ENCODE peak calls at places on chromosomes 3 and 15, in four cellular contexts. R, E, K and V are unnamed samples.

GRCh38 chr3:135226057-135226456 is 431.0 kb downstream of the EPHB1 start:
- DNase-seq in K (no peak), E (no peak), R (no peak), V (no peak)

GRCh38 chr15:65263313-65263712 is 23.4 kb downstream of the PARP16 start:
- DNase-seq in E (no peak), R (no peak), K (peak; percentile 52), V (no peak)

GRCh38 chr3:197466586-197467399 is 89.0 kb downstream of the BDH1 start:
- DNase-seq in K (peak; percentile 72), R (no peak), E (no peak), V (no peak)

GRCh38 chr15:42038401-42038800 is 17.6 kb upstream of the PLA2G4E start:
- DNase-seq in K (no peak), E (no peak), R (no peak), V (no peak)

GRCh38 chr3:99896482-99896881 is 78.8 kb downstream of the CMSS1 start:
- DNase-seq in K (no peak), R (no peak), E (no peak), V (no peak)

GRCh38 chr3:177703788-177704187 is 506.5 kb upstream of the TBL1XR1 start:
- DNase-seq in E (no peak), R (no peak), K (peak; percentile 53), V (no peak)

GRCh38 chr15:99409097-99409473 is 156.7 kb upstream of the MEF2A start:
- DNase-seq in R (peak; percentile 80), E (no peak), K (peak; percentile 60), V (no peak)

GRCh38 chr15:61141497-61142125 is 87.5 kb downstream of the RORA start:
- DNase-seq in R (no peak), K (no peak), E (no peak), V (no peak)

GRCh38 chr15:25931846-25932245 is 68.7 kb upstream of the ATP10A start:
- DNase-seq in E (no peak), R (no peak), K (peak; percentile 20), V (no peak)

GRCh38 chr3:58193682-58194407 is 16.9 kb downstream of the DNASE1L3 start:
- DNase-seq in E (no peak), K (no peak), R (no peak), V (no peak)

GRCh38 chr3:58308728-58309127 is 2.4 kb downstream of the HTD2 start:
- DNase-seq in E (no peak), R (peak; percentile 68), K (peak; percentile 12), V (no peak)

GRCh38 chr3:72265250-72265649 is 480.3 kb upstream of the PROK2 start:
- DNase-seq in E (no peak), K (no peak), R (no peak), V (no peak)
- TF ChIP-seq CTCF in E (no peak), K (peak; percentile 26), R (no peak), V (no peak)

DNA sequence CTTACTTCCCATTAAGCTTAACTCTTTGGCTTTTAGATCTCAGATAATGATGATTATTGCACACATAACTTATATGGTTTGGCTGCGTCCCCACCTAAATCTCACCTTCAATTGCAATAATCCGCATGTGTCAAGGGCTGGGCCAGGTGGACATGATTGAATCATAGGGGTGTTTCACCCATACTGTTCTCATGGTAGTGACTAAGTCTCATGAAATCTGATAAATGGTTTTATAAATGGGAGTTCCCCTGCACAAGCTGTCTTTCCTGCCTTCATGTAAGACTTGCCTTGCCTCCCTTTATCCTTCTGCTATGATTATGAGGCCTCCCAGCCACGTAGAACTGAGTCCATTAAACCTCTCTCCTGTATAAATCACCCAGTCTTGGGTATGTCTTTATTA is 654.0 kb downstream of the ROBO1 start:
- DNase-seq in E (no peak), R (no peak), K (peak; percentile 4), V (no peak)
- H3K27ac ChIP-seq in E (no peak overlapping the region), R (no peak overlapping the region), K (no peak overlapping the region), V (no peak overlapping the region)

GRCh38 chr15:44029003-44029402 is 166.1 kb downstream of the FRMD5 start:
- DNase-seq in K (no peak), R (no peak), E (no peak), V (no peak)

GRCh38 chr15:44028349-44028748 is 166.7 kb downstream of the FRMD5 start:
- DNase-seq in E (no peak), K (peak; percentile 58), R (no peak), V (no peak)

GRCh38 chr15:44023176-44023575 is 171.9 kb downstream of the FRMD5 start:
- DNase-seq in R (no peak), E (no peak), K (peak; percentile 21), V (no peak)
- TF ChIP-seq CTCF in R (no peak), E (no peak), K (no peak), V (no peak)

DNA sequence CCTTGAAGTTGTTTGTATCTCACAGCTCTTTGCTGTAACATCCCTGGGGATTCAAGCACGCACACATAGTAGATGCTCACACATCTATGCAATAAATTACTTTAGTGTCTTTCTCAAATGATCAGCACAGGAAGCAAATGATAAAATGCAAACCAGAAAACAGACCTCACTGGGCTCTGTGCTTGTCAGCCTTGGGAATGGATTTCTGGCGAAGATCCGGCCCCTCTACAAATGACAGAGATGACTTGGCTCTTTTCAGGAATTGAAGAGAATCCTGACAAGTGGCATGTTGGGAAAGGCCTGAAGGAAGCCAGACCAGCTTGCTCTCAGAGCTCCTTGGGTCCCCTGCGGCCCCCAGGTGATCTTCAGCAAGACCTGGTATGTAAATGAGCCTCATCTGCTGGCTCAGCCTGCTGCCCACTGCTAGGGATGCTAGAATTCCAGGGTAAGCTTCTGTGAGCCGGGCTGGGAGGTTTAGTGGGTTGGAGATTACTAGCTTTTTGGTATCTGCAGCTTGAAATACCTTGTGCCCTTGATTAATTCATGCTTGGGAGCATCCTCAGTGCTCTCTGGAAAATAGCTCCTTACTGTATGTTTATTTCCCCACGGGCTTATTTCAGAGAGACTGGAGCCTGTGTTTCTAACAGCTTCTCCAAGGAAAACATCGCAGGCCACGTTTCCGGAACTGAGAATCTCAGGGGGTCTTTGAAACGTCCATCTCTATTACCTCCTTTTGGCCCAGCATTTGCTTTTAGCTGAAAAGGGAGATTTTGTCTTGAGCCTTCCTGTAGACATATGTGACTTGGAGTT is 54.2 kb downstream of the LPP start:
- DNase-seq in E (no peak), R (no peak), K (no peak), V (no peak)
- H3K27ac ChIP-seq in E (no peak overlapping the region), R (peak overlapping the region; percentile 97), K (peak overlapping the region; percentile 92), V (no peak overlapping the region)

GRCh38 chr3:65572175-65572777 is 466.4 kb downstream of the MAGI1 start:
- DNase-seq in E (no peak), K (no peak), R (no peak), V (no peak)

GRCh38 chr3:65568497-65568896 is 470.2 kb downstream of the MAGI1 start:
- DNase-seq in K (no peak), R (no peak), E (no peak), V (no peak)

GRCh38 chr3:65573548-65574116 is 465.1 kb downstream of the MAGI1 start:
- DNase-seq in R (no peak), K (no peak), E (no peak), V (no peak)

GRCh38 chr3:65569129-65569528 is 469.6 kb downstream of the MAGI1 start:
- DNase-seq in R (no peak), K (no peak), E (no peak), V (no peak)

DNA sequence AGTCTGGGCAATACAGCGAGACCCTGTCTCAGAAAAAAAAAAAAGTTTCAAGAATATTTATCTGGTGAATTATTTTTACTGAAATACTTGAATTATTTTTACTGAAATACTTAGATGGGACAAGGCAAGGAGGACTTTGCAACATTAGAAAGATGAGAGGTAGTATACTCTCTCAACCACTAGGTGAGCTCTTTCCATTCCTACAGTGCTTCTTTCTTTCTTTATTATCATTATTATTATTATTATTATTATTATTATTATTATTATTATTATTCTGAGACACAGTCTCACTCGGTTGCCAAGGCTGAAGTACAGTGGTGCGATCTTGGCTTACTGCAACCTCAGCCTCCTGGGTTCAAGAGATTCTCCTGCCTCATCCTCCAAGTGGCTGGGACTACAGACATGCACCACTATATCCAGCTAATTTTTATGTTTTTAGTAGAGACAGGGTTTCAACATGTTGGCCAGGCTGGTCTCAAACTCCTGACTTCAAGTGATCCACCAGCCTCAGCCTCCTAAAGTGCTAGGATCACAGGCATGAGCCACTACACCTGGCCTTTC is 468.8 kb downstream of the MAGI1 start:
- DNase-seq in R (no peak), K (no peak), E (no peak), V (no peak)
- TF ChIP-seq CTCF in R (no peak), K (peak; percentile 15), E (no peak), V (no peak)

GRCh38 chr3:93988283-93988682 is 8.3 kb downstream of the ARL13B start:
- DNase-seq in E (no peak), R (no peak), K (peak; percentile 36), V (no peak)
- H3K27ac ChIP-seq in E (no peak overlapping the region), R (no peak overlapping the region), K (no peak overlapping the region), V (no peak overlapping the region)

GRCh38 chr15:93485922-93486327 is 396.9 kb upstream of the RGMA start:
- DNase-seq in K (no peak), E (peak; percentile 70), R (peak; percentile 82), V (no peak)
- TF ChIP-seq CTCF in K (no peak), E (no peak), R (no peak), V (no peak)

GRCh38 chr3:42477696-42478095 is 24.7 kb upstream of the VIPR1 start:
- DNase-seq in E (no peak), R (no peak), K (no peak), V (no peak)

GRCh38 chr3:42476225-42477160 is 25.9 kb upstream of the VIPR1 start:
- DNase-seq in E (no peak), K (no peak), R (no peak), V (no peak)

GRCh38 chr3:42478830-42479229 is 23.6 kb upstream of the VIPR1 start:
- DNase-seq in R (no peak), K (no peak), E (no peak), V (no peak)

GRCh38 chr3:42472555-42472954 is 29.9 kb upstream of the VIPR1 start:
- DNase-seq in E (no peak), R (no peak), K (no peak), V (no peak)

GRCh38 chr3:42473083-42473932 is 29.1 kb upstream of the VIPR1 start:
- DNase-seq in R (no peak), K (peak; percentile 16), E (no peak), V (no peak)
- H3K27ac ChIP-seq in R (no peak overlapping the region), K (no peak overlapping the region), E (no peak overlapping the region), V (no peak overlapping the region)